ENCODE peak calls at places on chromosomes 5 and 9, in nine cellular contexts. M is activated T-cell treated with anti-CD3 and anti-CD28 coated beads, Interleukin-2, amount 50 U/mL, for 1 hour; C is endothelial cell; U is fibroblast of lung; D is left ventricle myocardium inferior; P is T-helper 17 cell; I is SIG-M5; E is stimulated activated CD4-positive, alpha-beta T cell treated with anti-CD3 and anti-CD28 coated beads, TNF-alpha, amount 100 ng/mL, for 24 hours; V is KBM-7. K is an unnamed sample.

GRCh38 chr5:1666812-1667588 is 132.6 kb downstream of the MRPL36 start:
- DNase-seq in C (peak; percentile 94), M (peak; percentile 69), D (no peak), P (peak; percentile 46), U (no peak), E (peak; percentile 41), I (no peak), V (peak; percentile 14), K (peak; percentile 71)

GRCh38 chr5:123881791-123882244 is 369.8 kb downstream of the CSNK1G3 start:
- DNase-seq in D (no peak), P (no peak), M (no peak), E (no peak), V (no peak), U (peak; percentile 81), I (no peak), C (no peak), K (no peak)

GRCh38 chr9:129122133-129122532 is 10.9 kb downstream of the PTPA start:
- DNase-seq in P (no peak), E (no peak), M (no peak), I (no peak), V (no peak), C (no peak), U (no peak), D (no peak), K (no peak)

GRCh38 chr5:3339092-3339797 is 256.4 kb upstream of the IRX1 start:
- DNase-seq in E (no peak), P (no peak), I (no peak), M (no peak), C (no peak), D (no peak), V (no peak), U (no peak), K (no peak)

GRCh38 chr9:13942695-13943094 is 371.2 kb downstream of the NFIB start:
- DNase-seq in C (no peak), D (no peak), I (no peak), M (no peak), E (no peak), U (peak; percentile 89), V (no peak), P (no peak), K (no peak)

GRCh38 chr9:130770679-130771442 is 64.2 kb upstream of the ABL1 start:
- DNase-seq in M (no peak), V (peak; percentile 76), I (no peak), D (no peak), P (no peak), E (no peak), C (no peak), U (peak; percentile 90), K (no peak)

GRCh38 chr5:32542216-32543059 is 42.9 kb upstream of the SUB1 start:
- DNase-seq in E (peak; percentile 16), U (peak; percentile 58), M (no peak), C (no peak), P (no peak), V (peak; percentile 43), I (peak; percentile 72), D (no peak), K (no peak)

GRCh38 chr5:111826064-111826463 is 69.1 kb upstream of the NREP start:
- DNase-seq in V (no peak), E (no peak), D (no peak), I (no peak), P (no peak), C (no peak), M (no peak), U (no peak), K (peak; percentile 76)

GRCh38 chr5:80069251-80069650 is 34.1 kb downstream of the THBS4 start:
- DNase-seq in P (no peak), U (no peak), C (no peak), D (no peak), V (no peak), I (no peak), E (no peak), M (no peak), K (no peak)

GRCh38 chr5:42951847-42952411 is 88.2 kb downstream of the ANXA2R start:
- DNase-seq in C (no peak), E (peak; percentile 45), U (peak; percentile 57), V (no peak), I (no peak), P (peak; percentile 47), D (no peak), M (peak; percentile 72), K (no peak)

GRCh38 chr9:3235497-3235896 is 290.3 kb downstream of the RFX3 start:
- DNase-seq in D (no peak), C (no peak), P (no peak), M (no peak), U (no peak), V (no peak), I (no peak), E (no peak), K (no peak)

GRCh38 chr9:78441396-78441795 is 144.5 kb downstream of the PSAT1 start:
- DNase-seq in P (no peak), E (no peak), D (no peak), V (no peak), U (no peak), I (no peak), C (no peak), M (no peak), K (no peak)

GRCh38 chr5:175438234-175438857 is 5.6 kb downstream of the DRD1 start:
- DNase-seq in V (no peak), D (no peak), P (no peak), E (no peak), C (no peak), U (no peak), I (no peak), M (no peak), K (no peak)

GRCh38 chr5:144028058-144028457 is 142.4 kb downstream of the YIPF5 start:
- DNase-seq in M (no peak), I (no peak), P (no peak), D (no peak), V (no peak), U (peak; percentile 68), E (no peak), C (no peak), K (no peak)

GRCh38 chr9:92140754-92141143 is 25.5 kb upstream of the SPTLC1 start:
- DNase-seq in U (no peak), I (no peak), C (no peak), V (no peak), P (no peak), E (no peak), D (no peak), M (no peak), K (no peak)

GRCh38 chr9:122040573-122041242 is 52.4 kb downstream of the TTLL11 start:
- DNase-seq in P (no peak), C (no peak), D (no peak), M (no peak), V (peak; percentile 1), U (no peak), E (no peak), I (no peak), K (no peak)

GRCh38 chr5:56270058-56270457 is 36.9 kb upstream of the ANKRD55 start:
- DNase-seq in I (no peak), V (peak; percentile 8), C (no peak), M (no peak), E (no peak), P (no peak), U (no peak), D (no peak), K (no peak)

K was measured in testis.